ENCODE peak calls at places on chromosomes 5 and 9, in four cellular contexts. One of them, this sample, is unnamed.

GRCh38 chr5:178225174-178225573 is 7.4 kb downstream of the PHYKPL start:
- DNase-seq in cardiac muscle cell: no peak
- DNase-seq in mucosa of descending colon: peak; percentile 31
- DNase-seq in GM13976: no peak
- DNase-seq in this sample: no peak

GRCh38 chr5:32703957-32704356 is 7.2 kb upstream of the NPR3 start:
- DNase-seq in cardiac muscle cell: no peak
- DNase-seq in mucosa of descending colon: no peak
- DNase-seq in GM13976: no peak
- DNase-seq in this sample: no peak

GRCh38 chr5:77343165-77343564 is 132.7 kb downstream of the PDE8B start:
- DNase-seq in cardiac muscle cell: no peak
- DNase-seq in mucosa of descending colon: no peak
- DNase-seq in GM13976: no peak
- DNase-seq in this sample: no peak

GRCh38 chr9:87337335-87338074 is 160.2 kb upstream of the DAPK1 start:
- DNase-seq in cardiac muscle cell: peak; percentile 12
- DNase-seq in mucosa of descending colon: no peak
- DNase-seq in GM13976: no peak
- DNase-seq in this sample: no peak

GRCh38 chr5:29161897-29162296 is 2031.6 kb upstream of the CDH6 start:
- DNase-seq in cardiac muscle cell: no peak
- DNase-seq in mucosa of descending colon: no peak
- DNase-seq in GM13976: no peak
- DNase-seq in this sample: no peak

GRCh38 chr5:1106385-1107166 is 5.3 kb downstream of the SLC12A7 start:
- DNase-seq in cardiac muscle cell: no peak
- DNase-seq in mucosa of descending colon: peak; percentile 63
- DNase-seq in GM13976: no peak
- DNase-seq in this sample: no peak

GRCh38 chr9:75186767-75187380 is 98.6 kb downstream of the OSTF1 start:
- DNase-seq in cardiac muscle cell: no peak
- DNase-seq in mucosa of descending colon: no peak
- DNase-seq in GM13976: peak; percentile 35
- DNase-seq in this sample: no peak

GRCh38 chr9:108671794-108672193 is 184.0 kb downstream of the ACTL7B start:
- DNase-seq in cardiac muscle cell: no peak
- DNase-seq in mucosa of descending colon: no peak
- DNase-seq in GM13976: no peak
- DNase-seq in this sample: no peak

GRCh38 chr9:94860678-94861588 is 134.4 kb downstream of the AOPEP start:
- DNase-seq in cardiac muscle cell: no peak
- DNase-seq in mucosa of descending colon: peak; percentile 49
- DNase-seq in GM13976: peak; percentile 78
- DNase-seq in this sample: no peak

GRCh38 chr9:70484232-70485130 is 70.0 kb upstream of the KLF9 start:
- DNase-seq in cardiac muscle cell: peak; percentile 64
- DNase-seq in mucosa of descending colon: no peak
- DNase-seq in GM13976: peak; percentile 59
- DNase-seq in this sample: no peak

GRCh38 chr5:142290574-142291299 is 34.1 kb downstream of the SPRY4 start:
- DNase-seq in cardiac muscle cell: no peak
- DNase-seq in mucosa of descending colon: no peak
- DNase-seq in GM13976: no peak
- DNase-seq in this sample: no peak

GRCh38 chr9:98596486-98596885 is 112.2 kb downstream of the GABBR2 start:
- DNase-seq in cardiac muscle cell: no peak
- DNase-seq in mucosa of descending colon: no peak
- DNase-seq in GM13976: no peak
- DNase-seq in this sample: no peak

GRCh38 chr9:14868772-14869583 is 41.2 kb downstream of the FREM1 start:
- DNase-seq in cardiac muscle cell: peak; percentile 15
- DNase-seq in mucosa of descending colon: no peak
- DNase-seq in GM13976: no peak
- DNase-seq in this sample: no peak

GRCh38 chr9:116178481-116179211 is 25.1 kb downstream of the PAPPA start:
- DNase-seq in cardiac muscle cell: no peak
- DNase-seq in mucosa of descending colon: no peak
- DNase-seq in GM13976: no peak
- DNase-seq in this sample: no peak

GRCh38 chr5:125059255-125060050 is 313.0 kb upstream of the ZNF608 start:
- DNase-seq in cardiac muscle cell: no peak
- DNase-seq in mucosa of descending colon: no peak
- DNase-seq in GM13976: no peak
- DNase-seq in this sample: no peak

GRCh38 chr5:57532513-57533497 is 50.2 kb upstream of the ACTBL2 start:
- DNase-seq in cardiac muscle cell: no peak
- DNase-seq in mucosa of descending colon: no peak
- DNase-seq in GM13976: no peak
- DNase-seq in this sample: no peak

GRCh38 chr5:80069918-80070318 is 34.8 kb downstream of the THBS4 start:
- DNase-seq in cardiac muscle cell: no peak
- DNase-seq in mucosa of descending colon: peak; percentile 41
- DNase-seq in GM13976: no peak
- DNase-seq in this sample: no peak

GRCh38 chr5:179345179-179345428 is 157 bp downstream of the ADAMTS2 start:
- DNase-seq in cardiac muscle cell: no peak
- DNase-seq in mucosa of descending colon: no peak
- DNase-seq in GM13976: no peak
- DNase-seq in this sample: no peak

GRCh38 chr5:56848206-56848605 is 32.9 kb downstream of the MAP3K1 start:
- DNase-seq in cardiac muscle cell: no peak
- DNase-seq in mucosa of descending colon: no peak
- DNase-seq in GM13976: no peak
- DNase-seq in this sample: no peak

GRCh38 chr9:89418882-89419641 is 78.9 kb downstream of the SEMA4D start:
- DNase-seq in cardiac muscle cell: no peak
- DNase-seq in mucosa of descending colon: peak; percentile 60
- DNase-seq in GM13976: peak; percentile 79
- DNase-seq in this sample: no peak

GRCh38 chr5:123429993-123430392 is 6.8 kb upstream of the CEP120 start:
- DNase-seq in cardiac muscle cell: no peak
- DNase-seq in mucosa of descending colon: no peak
- DNase-seq in GM13976: no peak
- DNase-seq in this sample: no peak

GRCh38 chr9:36187414-36187813 is 3.3 kb upstream of the CLTA start:
- DNase-seq in cardiac muscle cell: no peak
- DNase-seq in mucosa of descending colon: no peak
- DNase-seq in GM13976: peak; percentile 43
- DNase-seq in this sample: no peak

GRCh38 chr9:6230037-6230778 is 14.6 kb downstream of the IL33 start:
- DNase-seq in cardiac muscle cell: no peak
- DNase-seq in mucosa of descending colon: no peak
- DNase-seq in GM13976: no peak
- DNase-seq in this sample: no peak

GRCh38 chr9:88387733-88388202 is 476 bp upstream of the SPIN1 start:
- DNase-seq in cardiac muscle cell: peak; percentile 58
- DNase-seq in mucosa of descending colon: peak; percentile 81
- DNase-seq in GM13976: no peak
- DNase-seq in this sample: peak; percentile 45

GRCh38 chr5:57199866-57200265 is 26.0 kb downstream of the GPBP1 start:
- DNase-seq in cardiac muscle cell: no peak
- DNase-seq in mucosa of descending colon: peak; percentile 40
- DNase-seq in GM13976: no peak
- DNase-seq in this sample: no peak

GRCh38 chr9:73348485-73348884 is 196.8 kb downstream of the ANXA1 start:
- DNase-seq in cardiac muscle cell: peak; percentile 61
- DNase-seq in mucosa of descending colon: no peak
- DNase-seq in GM13976: no peak
- DNase-seq in this sample: no peak

GRCh38 chr9:137657606-137658005 is 38.8 kb downstream of the EHMT1 start:
- DNase-seq in cardiac muscle cell: no peak
- DNase-seq in mucosa of descending colon: no peak
- DNase-seq in GM13976: no peak
- DNase-seq in this sample: no peak

GRCh38 chr9:137656416-137656815 is 37.6 kb downstream of the EHMT1 start:
- DNase-seq in cardiac muscle cell: no peak
- DNase-seq in mucosa of descending colon: no peak
- DNase-seq in GM13976: no peak
- DNase-seq in this sample: no peak

GRCh38 chr9:137658778-137659177 is 40.0 kb downstream of the EHMT1 start:
- DNase-seq in cardiac muscle cell: no peak
- DNase-seq in mucosa of descending colon: no peak
- DNase-seq in GM13976: no peak
- DNase-seq in this sample: no peak

GRCh38 chr9:137663584-137663983 is 44.8 kb downstream of the EHMT1 start:
- DNase-seq in cardiac muscle cell: no peak
- DNase-seq in mucosa of descending colon: no peak
- DNase-seq in GM13976: no peak
- DNase-seq in this sample: no peak

DNA sequence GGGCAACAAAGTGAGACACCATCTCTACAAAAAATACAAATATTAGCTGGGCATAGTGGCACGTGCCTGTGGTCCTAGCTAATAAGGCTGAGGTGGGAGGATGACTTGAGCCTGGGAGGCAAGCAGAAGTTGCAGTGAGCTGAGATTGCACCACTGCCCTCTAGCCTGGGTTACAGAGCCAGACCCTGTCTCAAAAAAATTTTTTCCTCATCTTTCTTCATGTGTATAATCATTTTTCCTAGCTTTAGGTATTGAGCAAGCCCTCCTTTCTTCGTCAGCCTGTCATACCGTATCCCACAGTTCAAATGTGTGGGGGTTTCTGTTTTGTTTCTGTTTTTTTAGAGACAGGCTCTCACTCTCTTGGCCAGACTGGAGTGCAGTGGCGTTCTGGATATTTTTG is 41.3 kb downstream of the EHMT1 start:
- DNase-seq in cardiac muscle cell: no peak
- DNase-seq in mucosa of descending colon: no peak
- DNase-seq in GM13976: no peak
- DNase-seq in this sample: no peak
- TF ChIP-seq CTCF in cardiac muscle cell: no peak
- TF ChIP-seq CTCF in mucosa of descending colon: no peak
- TF ChIP-seq CTCF in GM13976: no peak
- TF ChIP-seq CTCF in this sample: no peak

GRCh38 chr5:102583663-102584062 is 84.9 kb upstream of the SLCO6A1 start:
- DNase-seq in cardiac muscle cell: peak; percentile 20
- DNase-seq in mucosa of descending colon: no peak
- DNase-seq in GM13976: no peak
- DNase-seq in this sample: no peak
- TF ChIP-seq CTCF in cardiac muscle cell: peak; percentile 24
- TF ChIP-seq CTCF in mucosa of descending colon: no peak
- TF ChIP-seq CTCF in GM13976: no peak
- TF ChIP-seq CTCF in this sample: peak; percentile 66

GRCh38 chr9:126947529-126947928 is 32.9 kb downstream of the RALGPS1 start:
- DNase-seq in cardiac muscle cell: peak; percentile 51
- DNase-seq in mucosa of descending colon: no peak
- DNase-seq in GM13976: no peak
- DNase-seq in this sample: no peak
- TF ChIP-seq CTCF in cardiac muscle cell: no peak
- TF ChIP-seq CTCF in mucosa of descending colon: no peak
- TF ChIP-seq CTCF in GM13976: peak; percentile 31
- TF ChIP-seq CTCF in this sample: no peak

GRCh38 chr5:150540042-150540441 is 32.1 kb downstream of the NDST1 start:
- DNase-seq in cardiac muscle cell: no peak
- DNase-seq in mucosa of descending colon: no peak
- DNase-seq in GM13976: no peak
- DNase-seq in this sample: no peak

GRCh38 chr5:150542933-150543445 is 35.1 kb downstream of the NDST1 start:
- DNase-seq in cardiac muscle cell: no peak
- DNase-seq in mucosa of descending colon: peak; percentile 80
- DNase-seq in GM13976: no peak
- DNase-seq in this sample: no peak

GRCh38 chr5:150541397-150541675 is 33.4 kb downstream of the NDST1 start:
- DNase-seq in cardiac muscle cell: no peak
- DNase-seq in mucosa of descending colon: no peak
- DNase-seq in GM13976: no peak
- DNase-seq in this sample: no peak

GRCh38 chr5:150540615-150541396 is 32.9 kb downstream of the NDST1 start:
- DNase-seq in cardiac muscle cell: no peak
- DNase-seq in mucosa of descending colon: no peak
- DNase-seq in GM13976: no peak
- DNase-seq in this sample: no peak

GRCh38 chr5:150541895-150542294 is 34.0 kb downstream of the NDST1 start:
- DNase-seq in cardiac muscle cell: no peak
- DNase-seq in mucosa of descending colon: no peak
- DNase-seq in GM13976: no peak
- DNase-seq in this sample: no peak
- TF ChIP-seq CTCF in cardiac muscle cell: no peak
- TF ChIP-seq CTCF in mucosa of descending colon: no peak
- TF ChIP-seq CTCF in GM13976: no peak
- TF ChIP-seq CTCF in this sample: no peak

This sample was measured in glutamatergic neuron.